ENCODE peak calls at places on chromosomes 11 and 22, in four cellular contexts. One of them, this sample, is unnamed.

GRCh38 chr11:111846063-111846462 is 25.3 kb downstream of the ALG9 start:
- DNase-seq in pancreas: no peak
- DNase-seq in esophagus muscularis mucosa: no peak
- DNase-seq in HCT116: no peak
- DNase-seq in this sample: no peak

GRCh38 chr11:31487848-31488247 is 21.6 kb downstream of the IMMP1L start:
- DNase-seq in pancreas: peak; percentile 16
- DNase-seq in esophagus muscularis mucosa: no peak
- DNase-seq in HCT116: peak; percentile 44
- DNase-seq in this sample: no peak

GRCh38 chr22:50444663-50445062 is 30.2 kb downstream of the SBF1 start:
- DNase-seq in pancreas: no peak
- DNase-seq in esophagus muscularis mucosa: no peak
- DNase-seq in HCT116: peak; percentile 6
- DNase-seq in this sample: no peak

GRCh38 chr22:17712441-17712840 is 61.8 kb downstream of the BID start:
- DNase-seq in pancreas: no peak
- DNase-seq in esophagus muscularis mucosa: peak; percentile 0
- DNase-seq in HCT116: no peak
- DNase-seq in this sample: no peak

GRCh38 chr22:27435839-27436581 is 365.5 kb downstream of the MN1 start:
- DNase-seq in pancreas: no peak
- DNase-seq in esophagus muscularis mucosa: no peak
- DNase-seq in HCT116: no peak
- DNase-seq in this sample: no peak

GRCh38 chr11:85661972-85662664 is 2.8 kb downstream of the CREBZF start:
- DNase-seq in pancreas: no peak
- DNase-seq in esophagus muscularis mucosa: no peak
- DNase-seq in HCT116: no peak
- DNase-seq in this sample: no peak

GRCh38 chr22:39237276-39238123 is 7.3 kb downstream of the PDGFB start:
- DNase-seq in pancreas: no peak
- DNase-seq in esophagus muscularis mucosa: no peak
- DNase-seq in HCT116: no peak
- DNase-seq in this sample: no peak

GRCh38 chr11:6670202-6670830 is 12.8 kb downstream of the MRPL17 start:
- DNase-seq in pancreas: no peak
- DNase-seq in esophagus muscularis mucosa: no peak
- DNase-seq in HCT116: no peak
- DNase-seq in this sample: no peak

DNA sequence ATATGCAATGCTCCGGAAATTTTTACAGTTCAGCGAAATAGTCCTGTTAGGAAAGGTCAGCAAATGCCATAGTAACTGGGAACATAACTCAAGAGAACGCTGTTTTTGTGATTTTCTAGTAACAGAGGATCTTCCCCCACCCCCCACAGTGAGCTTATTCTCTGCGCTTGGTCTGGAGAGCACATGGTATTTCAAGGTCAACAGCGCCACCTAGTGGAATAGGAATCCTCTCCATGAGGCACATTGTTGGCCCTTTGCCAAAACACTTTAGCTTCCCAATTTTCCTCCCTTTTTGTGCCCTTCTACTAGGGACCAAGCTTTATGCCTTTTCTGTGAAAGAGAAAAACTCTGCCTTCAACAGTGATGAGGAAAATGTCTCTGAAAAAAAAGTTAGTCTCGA is 13.2 kb upstream of the OR4C12 start:
- DNase-seq in pancreas: peak; percentile 71
- DNase-seq in esophagus muscularis mucosa: no peak
- DNase-seq in HCT116: peak; percentile 46
- DNase-seq in this sample: no peak
- H3K9me3 ChIP-seq in pancreas: no peaks in the 10 kb centered on the region
- H3K9me3 ChIP-seq in esophagus muscularis mucosa: no peaks in the 10 kb centered on the region
- H3K9me3 ChIP-seq in HCT116: peaks cover 5% of the 10 kb centered on the region
- H3K9me3 ChIP-seq in this sample: no peaks in the 10 kb centered on the region

DNA sequence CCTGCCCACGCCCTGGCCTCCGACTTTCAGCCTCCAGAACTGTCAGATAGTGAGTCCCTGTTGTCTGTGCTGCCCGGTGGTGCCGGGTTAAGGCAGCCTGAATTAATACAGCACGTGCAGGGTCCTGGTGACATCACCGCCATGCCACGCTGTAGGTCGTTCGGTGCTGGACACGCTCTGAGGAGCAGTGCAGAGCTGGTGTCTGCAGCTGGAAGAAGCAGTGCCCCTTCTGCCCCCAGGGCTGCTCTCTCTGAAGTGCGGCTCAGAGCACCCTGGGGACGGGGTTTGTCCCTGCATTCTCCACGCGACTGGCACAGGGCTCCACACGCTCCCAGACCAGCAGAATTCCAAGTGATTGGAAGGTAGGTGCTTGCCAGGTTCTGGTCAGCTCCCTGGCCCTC is 831.5 kb downstream of the TBC1D22A start:
- DNase-seq in pancreas: no peak
- DNase-seq in esophagus muscularis mucosa: peak; percentile 87
- DNase-seq in HCT116: no peak
- DNase-seq in this sample: peak; percentile 87
- H3K9me3 ChIP-seq in pancreas: no peaks in the 10 kb centered on the region
- H3K9me3 ChIP-seq in esophagus muscularis mucosa: no peaks in the 10 kb centered on the region
- H3K9me3 ChIP-seq in HCT116: no peaks in the 10 kb centered on the region
- H3K9me3 ChIP-seq in this sample: no peaks in the 10 kb centered on the region

GRCh38 chr11:66883021-66883968 is 26.4 kb downstream of the LRFN4 start:
- DNase-seq in pancreas: peak; percentile 72
- DNase-seq in esophagus muscularis mucosa: no peak
- DNase-seq in HCT116: peak; percentile 68
- DNase-seq in this sample: no peak
- H3K9me3 ChIP-seq in pancreas: no peaks in the 10 kb centered on the region
- H3K9me3 ChIP-seq in esophagus muscularis mucosa: no peaks in the 10 kb centered on the region
- H3K9me3 ChIP-seq in HCT116: no peaks in the 10 kb centered on the region
- H3K9me3 ChIP-seq in this sample: no peaks in the 10 kb centered on the region

GRCh38 chr11:35635933-35636332 is 17.7 kb downstream of the FJX1 start:
- DNase-seq in pancreas: no peak
- DNase-seq in esophagus muscularis mucosa: no peak
- DNase-seq in HCT116: no peak
- DNase-seq in this sample: no peak
- H3K9me3 ChIP-seq in pancreas: no peaks in the 10 kb centered on the region
- H3K9me3 ChIP-seq in esophagus muscularis mucosa: no peaks in the 10 kb centered on the region
- H3K9me3 ChIP-seq in HCT116: no peaks in the 10 kb centered on the region
- H3K9me3 ChIP-seq in this sample: no peaks in the 10 kb centered on the region

GRCh38 chr22:48651981-48652538 is 1175.6 kb downstream of the BRD1 start:
- DNase-seq in pancreas: no peak
- DNase-seq in esophagus muscularis mucosa: no peak
- DNase-seq in HCT116: no peak
- DNase-seq in this sample: no peak
- H3K9me3 ChIP-seq in pancreas: no peaks in the 10 kb centered on the region
- H3K9me3 ChIP-seq in esophagus muscularis mucosa: peaks cover 6% of the 10 kb centered on the region
- H3K9me3 ChIP-seq in HCT116: no peaks in the 10 kb centered on the region
- H3K9me3 ChIP-seq in this sample: no peaks in the 10 kb centered on the region

DNA sequence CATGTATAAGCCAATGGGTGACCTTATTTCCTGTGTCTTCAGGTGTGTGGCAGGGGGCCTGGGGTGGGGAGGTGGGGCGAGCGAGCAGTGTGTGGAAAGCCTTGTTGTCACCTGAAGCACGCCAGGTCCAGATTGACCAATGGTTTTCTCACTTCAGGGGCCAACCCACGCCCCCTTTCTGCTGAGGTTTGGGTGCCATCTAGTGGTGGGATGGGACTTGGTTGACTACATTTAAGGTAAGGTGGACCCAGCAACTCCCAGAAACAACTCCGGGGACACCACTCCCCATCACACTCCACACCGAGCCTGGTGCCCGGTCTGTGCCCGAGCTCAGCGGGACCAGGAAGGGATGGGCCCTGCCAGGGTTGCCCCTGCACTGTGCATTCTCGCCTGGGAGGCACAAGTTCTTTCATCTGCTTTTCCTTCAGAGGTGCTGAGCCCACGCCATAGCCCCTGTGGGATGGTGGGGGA is 40.0 kb downstream of the TPCN2 start:
- DNase-seq in pancreas: peak; percentile 73
- DNase-seq in esophagus muscularis mucosa: peak; percentile 94
- DNase-seq in HCT116: peak; percentile 75
- DNase-seq in this sample: no peak
- H3K9me3 ChIP-seq in pancreas: no peaks in the 10 kb centered on the region
- H3K9me3 ChIP-seq in esophagus muscularis mucosa: no peaks in the 10 kb centered on the region
- H3K9me3 ChIP-seq in HCT116: no peaks in the 10 kb centered on the region
- H3K9me3 ChIP-seq in this sample: no peaks in the 10 kb centered on the region

DNA sequence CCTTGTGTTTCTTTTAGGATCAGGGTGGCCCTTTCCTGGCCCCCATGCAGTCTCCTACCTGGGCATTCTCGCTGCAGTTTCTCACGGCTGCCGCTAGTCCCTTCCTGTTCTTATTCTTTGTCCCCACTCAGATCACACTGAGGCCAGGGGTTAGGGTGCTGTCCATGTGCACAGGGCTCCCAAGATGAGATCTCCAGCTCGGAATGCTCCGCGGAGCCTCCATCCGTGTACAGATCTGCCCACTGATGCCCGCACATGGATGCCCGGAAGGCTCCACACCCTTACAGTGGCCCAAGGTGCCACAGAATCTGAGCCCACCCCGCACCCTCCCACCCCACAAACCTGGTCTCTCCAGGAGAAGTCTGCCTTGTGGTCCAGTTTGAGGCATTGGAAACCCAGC is 457.3 kb downstream of the TBC1D22A start:
- DNase-seq in pancreas: no peak
- DNase-seq in esophagus muscularis mucosa: peak; percentile 66
- DNase-seq in HCT116: no peak
- DNase-seq in this sample: peak; percentile 64
- H3K9me3 ChIP-seq in pancreas: no peaks in the 10 kb centered on the region
- H3K9me3 ChIP-seq in esophagus muscularis mucosa: no peaks in the 10 kb centered on the region
- H3K9me3 ChIP-seq in HCT116: no peaks in the 10 kb centered on the region
- H3K9me3 ChIP-seq in this sample: no peaks in the 10 kb centered on the region